ENCODE peak calls at places on chromosome 5, in six cellular contexts. A is neuronal stem cell, M is IMR-90, B is H1, F is H9, W is trophoblast cell. D is an unnamed sample.

GRCh38 chr5:58927174-58927573 is 344.3 kb downstream of the RAB3C start:
- DNase-seq in A (no peak), M (no peak), B (no peak), F (no peak), W (no peak), D (no peak)

GRCh38 chr5:99061711-99062110 is 132.9 kb upstream of the CHD1 start:
- DNase-seq in A (no peak), M (peak; percentile 72), B (no peak), F (no peak), W (peak; percentile 91), D (peak; percentile 37)

GRCh38 chr5:55897905-55898304 is 46.7 kb downstream of the IL31RA start:
- DNase-seq in A (no peak), M (peak; percentile 62), B (no peak), F (no peak), W (peak; percentile 91), D (no peak)

GRCh38 chr5:17805426-17805825 is 171.2 kb downstream of the TAF11L14 start:
- DNase-seq in A (no peak), M (peak; percentile 31), B (no peak), F (no peak), W (peak; percentile 22), D (no peak)

GRCh38 chr5:177405805-177406204 is 3.6 kb downstream of the F12 start:
- DNase-seq in A (no peak), M (no peak), B (no peak), F (no peak), W (peak; percentile 10), D (no peak)

GRCh38 chr5:135296900-135297816 is 101.9 kb downstream of the MACROH2A1 start:
- DNase-seq in A (no peak), M (no peak), B (no peak), F (no peak), W (no peak), D (no peak)

GRCh38 chr5:59042683-59043082 is 459.8 kb downstream of the RAB3C start:
- DNase-seq in A (no peak), M (no peak), B (no peak), F (no peak), W (no peak), D (peak; percentile 57)

GRCh38 chr5:127312131-127312530 is 21.5 kb downstream of the MEGF10 start:
- DNase-seq in A (no peak), M (no peak), B (no peak), F (no peak), W (no peak), D (no peak)

GRCh38 chr5:39121315-39121714 is 47.1 kb upstream of the RICTOR start:
- DNase-seq in A (no peak), M (peak; percentile 28), B (no peak), F (no peak), W (no peak), D (no peak)
- H3K14ac ChIP-seq in A (no peak overlapping the region), M (no peak overlapping the region), B (no peak overlapping the region), F (no peak overlapping the region), W (no peak overlapping the region), D (no peak overlapping the region)

GRCh38 chr5:66981266-66981665 is 215.3 kb downstream of the CD180 start:
- DNase-seq in A (no peak), M (no peak), B (no peak), F (no peak), W (no peak), D (no peak)
- H3K4ac ChIP-seq in A (no peak overlapping the region), M (no peak overlapping the region), B (no peak overlapping the region), F (no peak overlapping the region), W (no peak overlapping the region), D (no peak overlapping the region)

GRCh38 chr5:30401479-30402058 is 791.9 kb upstream of the CDH6 start:
- DNase-seq in A (peak; percentile 43), M (peak; percentile 48), B (peak; percentile 57), F (peak; percentile 43), W (peak; percentile 30), D (peak; percentile 23)

GRCh38 chr5:30405821-30406220 is 787.7 kb upstream of the CDH6 start:
- DNase-seq in A (no peak), M (peak; percentile 30), B (no peak), F (no peak), W (peak; percentile 26), D (peak; percentile 2)
- H3K14ac ChIP-seq in A (no peak overlapping the region), M (no peak overlapping the region), B (no peak overlapping the region), F (no peak overlapping the region), W (no peak overlapping the region), D (no peak overlapping the region)

GRCh38 chr5:145856285-145856818 is 16.5 kb downstream of the GRXCR2 start:
- DNase-seq in A (peak; percentile 26), M (peak; percentile 83), B (peak; percentile 81), F (peak; percentile 89), W (peak; percentile 64), D (peak; percentile 82)
- H3K4ac ChIP-seq in A (no peak overlapping the region), M (peak overlapping the region; percentile 91), B (no peak overlapping the region), F (no peak overlapping the region), W (no peak overlapping the region), D (peak overlapping the region; percentile 75)

GRCh38 chr5:133390416-133391155 is 221.8 kb downstream of the FSTL4 start:
- DNase-seq in A (no peak), M (no peak), B (peak; percentile 20), F (peak; percentile 12), W (no peak), D (no peak)

GRCh38 chr5:133391349-133392136 is 220.8 kb downstream of the FSTL4 start:
- DNase-seq in A (no peak), M (no peak), B (peak; percentile 19), F (peak; percentile 5), W (no peak), D (no peak)

GRCh38 chr5:133393776-133394476 is 218.4 kb downstream of the FSTL4 start:
- DNase-seq in A (no peak), M (no peak), B (no peak), F (peak; percentile 10), W (no peak), D (no peak)

GRCh38 chr5:133389066-133389590 is 223.2 kb downstream of the FSTL4 start:
- DNase-seq in A (no peak), M (no peak), B (peak; percentile 23), F (peak; percentile 7), W (no peak), D (no peak)

DNA sequence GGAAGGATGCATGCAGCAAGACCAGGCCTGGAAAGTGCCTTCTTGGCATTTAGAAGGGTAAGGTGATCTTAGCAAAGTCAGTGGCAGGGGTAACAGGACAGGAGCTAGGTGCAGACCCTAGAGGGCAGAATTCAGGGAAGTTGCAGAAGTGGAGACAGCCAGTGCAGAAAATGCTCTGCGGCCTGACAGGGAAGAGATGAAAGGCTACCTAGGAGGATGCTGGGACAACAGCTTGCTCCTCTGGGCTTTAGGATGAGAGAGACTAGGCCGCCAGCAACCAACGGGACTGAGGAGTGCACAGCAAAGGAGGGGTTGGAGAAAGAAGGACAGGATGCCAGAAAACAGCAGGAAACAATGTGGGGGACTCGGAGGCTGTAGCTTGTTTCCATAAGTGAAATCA is 219.9 kb downstream of the FSTL4 start:
- DNase-seq in A (no peak), M (no peak), B (peak; percentile 33), F (peak; percentile 16), W (no peak), D (no peak)
- H3K14ac ChIP-seq in A (no peak overlapping the region), M (no peak overlapping the region), B (no peak overlapping the region), F (no peak overlapping the region), W (no peak overlapping the region), D (no peak overlapping the region)

GRCh38 chr5:139746691-139747582 is 48.7 kb upstream of the PSD2 start:
- DNase-seq in A (no peak), M (peak; percentile 46), B (peak; percentile 75), F (peak; percentile 60), W (no peak), D (peak; percentile 31)

GRCh38 chr5:139744471-139745120 is 51.0 kb upstream of the PSD2 start:
- DNase-seq in A (no peak), M (no peak), B (no peak), F (no peak), W (no peak), D (no peak)

GRCh38 chr5:139745800-139746690 is 49.6 kb upstream of the PSD2 start:
- DNase-seq in A (peak; percentile 86), M (peak; percentile 67), B (peak; percentile 89), F (peak; percentile 96), W (peak; percentile 48), D (peak; percentile 85)

GRCh38 chr5:139743804-139744203 is 51.8 kb upstream of the PSD2 start:
- DNase-seq in A (no peak), M (no peak), B (no peak), F (no peak), W (no peak), D (no peak)

DNA sequence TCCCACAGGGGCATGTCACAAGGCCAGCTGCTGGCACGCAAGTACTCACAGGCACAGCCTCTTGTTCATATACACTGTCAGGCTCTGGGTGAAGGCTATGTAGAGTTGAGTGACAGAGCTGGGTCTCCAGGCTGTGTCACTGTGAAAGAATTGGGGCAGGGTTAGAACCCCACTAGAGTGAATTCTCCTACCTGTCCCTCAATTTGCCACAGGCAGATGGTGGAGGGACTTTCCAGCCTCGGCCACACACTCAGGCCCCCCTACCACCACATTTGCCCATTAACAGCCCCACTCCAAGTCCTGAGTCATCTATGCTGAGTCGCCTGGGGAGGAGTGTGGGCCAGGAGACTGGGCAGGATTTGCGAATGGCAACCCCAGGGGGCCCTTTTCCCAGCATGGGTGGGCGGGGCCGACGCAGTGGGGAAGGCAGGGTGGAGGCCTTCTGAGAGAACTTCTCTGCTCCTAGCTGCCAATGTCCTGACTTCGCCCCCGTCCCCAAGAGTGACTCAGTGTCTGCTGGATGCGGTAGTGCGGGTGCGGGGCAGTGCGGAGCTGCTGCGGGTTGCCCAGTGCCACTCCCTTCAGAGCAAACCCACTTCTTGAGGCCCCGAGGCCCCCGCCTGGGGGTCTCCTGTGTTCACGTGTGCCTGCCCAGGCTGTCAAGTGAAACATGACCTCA is 50.3 kb upstream of the PSD2 start:
- DNase-seq in A (no peak), M (peak; percentile 82), B (peak; percentile 69), F (peak; percentile 72), W (peak; percentile 15), D (peak; percentile 89)
- H3K4ac ChIP-seq in A (no peak overlapping the region), M (peak overlapping the region; percentile 76), B (no peak overlapping the region), F (no peak overlapping the region), W (no peak overlapping the region), D (peak overlapping the region; percentile 53)

DNA sequence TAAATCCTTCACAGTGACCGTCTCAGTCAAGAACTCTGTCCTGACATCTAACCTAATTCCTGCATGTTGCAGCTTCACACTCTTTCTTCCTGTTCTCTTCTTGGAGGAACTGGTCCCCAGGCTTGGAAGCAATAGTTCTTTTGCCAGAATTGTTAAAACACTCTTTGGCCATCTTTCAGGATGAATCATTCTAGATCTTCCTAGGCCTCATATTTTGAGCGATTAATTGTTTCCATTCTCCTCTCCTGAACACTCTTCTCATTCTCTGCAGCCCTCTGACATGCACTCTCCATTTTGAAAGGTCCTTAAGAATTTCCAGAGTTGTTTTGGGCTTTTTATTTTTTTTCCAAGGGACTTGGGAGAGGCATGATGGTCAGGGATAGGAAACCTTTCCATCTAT is 85.8 kb downstream of the FAM114A2 start:
- DNase-seq in A (no peak), M (no peak), B (no peak), F (no peak), W (no peak), D (no peak)
- H3K14ac ChIP-seq in A (no peak overlapping the region), M (no peak overlapping the region), B (no peak overlapping the region), F (no peak overlapping the region), W (no peak overlapping the region), D (no peak overlapping the region)

GRCh38 chr5:150154618-150155134 is 969 bp downstream of the PDGFRB start:
- DNase-seq in A (no peak), M (no peak), B (no peak), F (no peak), W (no peak), D (no peak)
- H3K4ac ChIP-seq in A (peak overlapping the region; percentile 30), M (peak overlapping the region; percentile 99), B (no peak overlapping the region), F (no peak overlapping the region), W (peak overlapping the region; percentile 89), D (peak overlapping the region; percentile 82)

D was measured in mesenchymal stem cell.